ENCODE peak calls at places on chromosomes 4 and X, in nine cellular contexts. M is GM23338; D is left ventricle myocardium inferior; H is CD8-positive, alpha-beta T cell; U is HFF-Myc; Z is cardiac muscle cell; N is brain microvascular endothelial cell; C is esophagus muscularis mucosa; K is stomach. A is an unnamed sample.

GRCh38 chrX:69024931-69025330 is 140.3 kb downstream of the PJA1 start:
- DNase-seq in U (no peak), K (peak; percentile 78), D (peak; percentile 78), N (peak; percentile 20), M (peak; percentile 5), Z (peak; percentile 7), H (no peak), C (peak; percentile 90), A (no peak)

GRCh38 chrX:71852182-71852581 is 58.5 kb upstream of the NHSL2 start:
- DNase-seq in D (no peak), U (no peak), K (no peak), N (no peak), H (no peak), Z (no peak), C (no peak), M (no peak), A (no peak)

GRCh38 chr4:79241846-79242245 is 84.0 kb downstream of the NAA11 start:
- DNase-seq in Z (peak; percentile 6), M (peak; percentile 53), K (no peak), U (no peak), N (peak; percentile 45), H (no peak), D (no peak), C (no peak), A (peak; percentile 29)

GRCh38 chr4:130210871-130211270 is 1114.9 kb downstream of the C4orf33 start:
- DNase-seq in N (peak; percentile 88), Z (no peak), D (no peak), K (no peak), M (no peak), C (no peak), U (no peak), H (no peak), A (peak; percentile 23)

GRCh38 chrX:70769659-70770232 is 138.8 kb downstream of the TEX11 start:
- DNase-seq in Z (no peak), M (peak; percentile 4), K (no peak), D (no peak), N (no peak), H (no peak), C (no peak), U (no peak), A (no peak)

GRCh38 chr4:42412251-42412650 is 15.0 kb downstream of the SHISA3 start:
- DNase-seq in U (no peak), N (peak; percentile 54), Z (no peak), D (no peak), K (no peak), H (no peak), M (no peak), C (no peak), A (peak; percentile 64)

GRCh38 chr4:7554885-7555284 is 120.2 kb upstream of the PSAPL1 start:
- DNase-seq in M (peak; percentile 40), Z (no peak), U (no peak), H (no peak), K (no peak), D (no peak), C (no peak), N (no peak), A (no peak)

GRCh38 chr4:139018971-139019758 is 3.6 kb downstream of the NOCT start:
- DNase-seq in C (no peak), D (no peak), N (no peak), M (no peak), H (no peak), K (no peak), Z (no peak), U (peak; percentile 90), A (no peak)

GRCh38 chr4:167956676-167957075 is 135.7 kb upstream of the ANXA10 start:
- DNase-seq in K (no peak), M (no peak), U (no peak), H (no peak), Z (no peak), D (no peak), N (no peak), C (no peak), A (no peak)

GRCh38 chr4:73721901-73722300 is 18.5 kb upstream of the CXCL8 start:
- DNase-seq in M (no peak), D (no peak), N (peak; percentile 73), U (no peak), K (no peak), C (no peak), H (no peak), Z (no peak), A (no peak)

GRCh38 chr4:87973283-87974169 is 2.0 kb upstream of the SPP1 start:
- DNase-seq in C (no peak), D (peak; percentile 30), M (peak; percentile 88), Z (peak; percentile 69), H (no peak), K (peak; percentile 45), N (peak; percentile 76), U (peak; percentile 35), A (peak; percentile 82)

GRCh38 chr4:78661923-78662521 is 110.5 kb downstream of the ANXA3 start:
- DNase-seq in H (no peak), Z (no peak), M (peak; percentile 18), C (peak; percentile 88), U (no peak), D (no peak), K (no peak), N (peak; percentile 56), A (no peak)

GRCh38 chrX:85243761-85244410 is at the start of the genes SATL1 and ZNF711:
- DNase-seq in C (no peak), U (no peak), Z (peak; percentile 91), D (peak; percentile 17), M (peak; percentile 84), N (peak; percentile 29), H (peak; percentile 43), K (peak; percentile 42), A (no peak)

GRCh38 chr4:8410641-8411271 is 29.8 kb downstream of the ACOX3 start:
- DNase-seq in Z (peak; percentile 80), M (peak; percentile 89), C (no peak), N (peak; percentile 83), H (no peak), D (peak; percentile 66), U (no peak), K (peak; percentile 81), A (no peak)

GRCh38 chr4:158776106-158776505 is 7.3 kb downstream of the FNIP2 start:
- DNase-seq in D (no peak), N (no peak), U (no peak), M (peak; percentile 41), Z (no peak), C (no peak), K (no peak), H (no peak), A (no peak)
- TF ChIP-seq CTCF in D (no peak), N (no peak), U (no peak), M (no peak), Z (no peak), C (no peak), K (no peak), H (no peak), A (no peak)

DNA sequence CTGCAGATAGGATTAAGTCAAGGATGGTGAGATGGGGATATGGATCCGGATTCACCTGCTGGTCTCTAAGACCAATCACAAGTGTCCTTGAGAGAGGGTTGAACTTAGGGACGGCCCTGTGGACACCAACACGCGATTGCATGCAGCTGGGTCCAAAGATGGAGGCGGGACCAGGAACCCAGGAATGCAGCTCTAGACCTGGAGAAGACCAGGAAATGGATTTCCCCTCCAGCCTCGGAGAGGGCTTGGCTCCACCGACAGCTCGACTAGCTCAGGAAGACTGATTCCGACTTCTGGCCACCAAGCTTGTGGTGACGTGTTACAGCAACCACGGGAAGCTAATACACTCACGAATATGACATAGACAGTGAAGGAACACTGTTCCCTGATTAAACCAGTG is 4.7 kb downstream of the C4orf50 start:
- DNase-seq in C (no peak), D (no peak), K (no peak), Z (no peak), M (no peak), H (no peak), N (no peak), U (no peak), A (no peak)
- H3K4me3 ChIP-seq in C (no peak overlapping the region), D (no peak overlapping the region), K (no peak overlapping the region), Z (no peak overlapping the region), M (no peak overlapping the region), H (no peak overlapping the region), N (no peak overlapping the region), U (no peak overlapping the region), A (no peak overlapping the region)

DNA sequence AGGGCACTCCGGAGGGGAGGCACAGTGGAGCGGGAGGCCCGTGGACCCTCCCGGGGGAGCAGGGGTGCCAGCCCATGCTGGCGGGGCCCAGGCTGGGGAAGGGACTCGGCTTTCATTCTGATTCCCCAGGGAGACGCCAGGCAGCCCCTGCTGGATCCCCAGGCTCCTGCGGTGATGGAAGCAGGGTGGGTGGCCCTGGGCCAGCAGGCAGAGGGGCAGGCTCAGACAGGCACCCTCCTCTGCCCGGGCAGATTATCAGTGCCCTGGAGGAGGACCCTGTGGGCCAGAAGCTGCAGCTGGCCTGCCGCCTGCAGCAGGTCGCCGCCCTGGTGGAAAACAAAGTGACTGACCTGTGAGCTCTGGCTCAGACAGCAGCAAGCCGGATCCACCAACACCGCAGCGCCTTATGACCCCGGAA is 2.1 kb upstream of the SRPK3 start:
- DNase-seq in K (no peak), M (no peak), H (no peak), Z (no peak), D (no peak), N (no peak), C (no peak), U (no peak), A (no peak)
- TF ChIP-seq CTCF in K (no peak), M (peak; percentile 34), H (no peak), Z (no peak), D (no peak), N (peak; percentile 26), C (no peak), U (no peak), A (no peak)

DNA sequence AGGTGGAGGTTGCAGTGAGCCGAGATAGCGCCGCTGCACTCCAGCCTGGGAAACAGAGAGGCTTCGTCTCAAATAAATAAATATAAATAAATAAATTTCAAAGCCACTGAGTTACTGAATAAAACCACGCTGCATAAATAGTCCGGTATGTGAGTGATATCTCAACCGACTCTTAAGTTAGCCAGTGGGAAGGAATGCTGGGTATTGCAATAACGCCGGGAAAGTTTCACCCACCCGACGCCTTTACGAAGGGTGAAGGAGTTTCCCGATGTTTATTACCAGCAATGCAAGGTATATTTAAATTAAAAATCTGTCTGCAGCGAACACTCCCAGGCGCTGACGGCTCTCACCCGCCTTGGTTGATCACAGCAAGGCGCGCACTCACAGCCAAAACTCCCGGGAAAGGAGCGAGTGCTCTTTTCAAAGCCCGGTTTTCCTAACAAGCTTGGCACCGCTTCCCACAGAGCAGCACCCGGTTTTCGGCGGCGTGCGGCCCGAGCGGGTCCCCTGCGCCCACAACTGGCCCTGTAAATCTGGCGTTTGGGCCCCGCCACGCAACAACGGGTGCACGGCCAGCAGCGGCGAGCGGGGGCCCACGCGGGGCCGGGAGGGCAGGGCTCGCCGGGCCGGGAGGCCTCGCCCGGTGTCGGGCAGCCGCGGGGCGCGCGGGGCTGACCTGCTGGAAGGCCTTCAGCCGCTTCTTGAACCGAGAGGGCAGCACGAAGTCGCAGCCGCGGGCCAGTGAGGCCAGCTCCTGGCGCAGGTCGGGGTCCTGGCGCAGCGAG is 13.7 kb downstream of the PPP2R3B start:
- DNase-seq in C (no peak), N (no peak), U (no peak), K (no peak), M (no peak), H (no peak), D (no peak), Z (peak; percentile 24), A (no peak)
- H3K4me3 ChIP-seq in C (peak overlapping the region; percentile 47), N (peak overlapping the region; percentile 46), U (peak overlapping the region; percentile 60), K (peak overlapping the region; percentile 37), M (peak overlapping the region; percentile 83), H (no peak overlapping the region), D (peak overlapping the region; percentile 68), Z (peak overlapping the region; percentile 85), A (peak overlapping the region; percentile 28)

DNA sequence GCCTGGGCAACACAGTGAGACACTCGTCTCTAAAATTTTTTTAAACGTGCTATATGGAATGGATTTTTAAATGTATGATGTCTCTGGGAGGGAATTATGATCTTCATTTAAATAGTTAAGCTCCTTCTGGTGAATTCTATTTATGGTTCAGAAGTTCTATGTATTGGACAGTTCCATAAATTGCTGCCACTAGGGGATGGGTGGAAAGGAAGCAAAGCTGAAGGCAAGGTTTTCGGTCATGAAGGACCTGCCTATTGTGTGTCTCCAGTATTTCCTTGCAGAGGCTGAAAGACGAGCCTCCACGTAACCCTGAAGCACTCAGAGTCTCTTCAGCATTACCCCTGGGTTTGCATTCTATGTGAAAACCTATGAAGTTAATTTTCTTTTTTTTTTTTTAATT is 451.5 kb upstream of the FAT1 start:
- DNase-seq in C (no peak), N (peak; percentile 9), Z (no peak), M (no peak), D (no peak), K (no peak), U (no peak), H (no peak), A (no peak)
- TF ChIP-seq CTCF in C (no peak), N (peak; percentile 53), Z (no peak), M (no peak), D (no peak), K (no peak), U (no peak), H (no peak), A (peak; percentile 29)